ENCODE peak calls at places on chromosomes 13 and 19, in six cellular contexts. K is colonic mucosa, W is heart right ventricle, N is tibial nerve, L is neuronal stem cell, S is astrocyte. U is an unnamed sample.

GRCh38 chr13:96218475-96218874 is 128.6 kb downstream of the HS6ST3 start:
- DNase-seq in S (peak; percentile 5), K (no peak), W (no peak), N (no peak), L (no peak), U (no peak)

GRCh38 chr13:21949818-21950429 is 279.1 kb downstream of the FGF9 start:
- DNase-seq in W (no peak), L (no peak), N (no peak), S (no peak), K (no peak), U (no peak)

GRCh38 chr13:26324867-26325266 is 70.9 kb downstream of the CDK8 start:
- DNase-seq in L (no peak), S (peak; percentile 32), N (no peak), K (no peak), W (no peak), U (no peak)

GRCh38 chr19:7868671-7869452 is 5.3 kb downstream of the PRR36 start:
- DNase-seq in L (peak; percentile 86), K (peak; percentile 87), N (no peak), S (no peak), W (peak; percentile 53), U (peak; percentile 92)

GRCh38 chr19:10565028-10565566 is 713 bp downstream of the KRI1 start:
- DNase-seq in S (no peak), W (peak; percentile 33), L (peak; percentile 41), N (no peak), K (peak; percentile 42), U (peak; percentile 59)

GRCh38 chr13:98599502-98600328 is 22.8 kb upstream of the STK24 start:
- DNase-seq in W (no peak), S (no peak), N (no peak), K (no peak), L (peak; percentile 23), U (peak; percentile 68)

GRCh38 chr19:38142176-38143035 is 81.6 kb downstream of the DPF1 start:
- DNase-seq in S (peak; percentile 12), K (peak; percentile 52), L (peak; percentile 68), N (no peak), W (peak; percentile 64), U (peak; percentile 71)

GRCh38 chr19:1650627-1651009 is 1.8 kb downstream of the TCF3 start:
- DNase-seq in L (peak; percentile 21), S (no peak), W (no peak), K (no peak), N (no peak), U (no peak)

GRCh38 chr19:3275068-3275582 is 50.7 kb downstream of the CELF5 start:
- DNase-seq in K (no peak), L (peak; percentile 69), S (no peak), N (no peak), W (no peak), U (no peak)

GRCh38 chr13:39374741-39375189 is 228.2 kb downstream of the LHFPL6 start:
- DNase-seq in K (no peak), W (no peak), L (no peak), N (no peak), S (no peak), U (no peak)

GRCh38 chr19:32372726-32373613 is 27.6 kb downstream of the ZNF507 start:
- DNase-seq in N (no peak), W (no peak), L (no peak), K (no peak), S (no peak), U (peak; percentile 18)

GRCh38 chr19:10432736-10433130 is 12.4 kb downstream of the PDE4A start:
- DNase-seq in N (no peak), K (no peak), L (no peak), W (no peak), S (no peak), U (no peak)

GRCh38 chr19:50358483-50359431 is 6.7 kb downstream of the NAPSA start:
- DNase-seq in L (no peak), N (no peak), K (peak; percentile 61), W (peak; percentile 55), S (no peak), U (no peak)

GRCh38 chr19:3809881-3810707 is 23.9 kb upstream of the MATK start:
- DNase-seq in K (no peak), N (no peak), W (no peak), S (no peak), L (no peak), U (no peak)

GRCh38 chr19:41123716-41124244 is 9.5 kb downstream of the CYP2F1 start:
- DNase-seq in L (no peak), N (no peak), S (no peak), K (no peak), W (no peak), U (no peak)

GRCh38 chr19:2625434-2625833 is 77.1 kb downstream of the GNG7 start:
- DNase-seq in N (no peak), K (peak; percentile 76), S (no peak), L (no peak), W (peak; percentile 43), U (no peak)

GRCh38 chr19:48108997-48109782 is 1.4 kb downstream of the PLA2G4C start:
- DNase-seq in L (no peak), K (no peak), W (no peak), N (no peak), S (no peak), U (no peak)

GRCh38 chr19:49564616-49565045 is 15.7 kb downstream of the NOSIP start:
- DNase-seq in N (no peak), S (no peak), K (peak; percentile 67), W (no peak), L (no peak), U (no peak)

GRCh38 chr19:31338069-31338767 is 11.0 kb downstream of the TSHZ3 start:
- DNase-seq in W (peak; percentile 68), N (no peak), K (no peak), L (no peak), S (peak; percentile 42), U (peak; percentile 49)

GRCh38 chr19:35090795-35091214 is 24.8 kb upstream of the FXYD3 start:
- DNase-seq in N (no peak), S (no peak), W (no peak), K (no peak), L (no peak), U (no peak)

GRCh38 chr13:112605531-112605990 is 17.6 kb upstream of the TUBGCP3 start:
- DNase-seq in L (no peak), K (no peak), N (no peak), S (no peak), W (no peak), U (no peak)

GRCh38 chr19:41476583-41476982 is 33.6 kb downstream of the ERICH4 start:
- DNase-seq in L (no peak), S (no peak), N (no peak), K (no peak), W (no peak), U (no peak)

GRCh38 chr13:98746968-98747367 is 5.5 kb downstream of the SLC15A1 start:
- DNase-seq in W (no peak), L (no peak), K (no peak), S (no peak), N (no peak), U (peak; percentile 73)

GRCh38 chr19:41009700-41010235 is 18.7 kb downstream of the CYP2B6 start:
- DNase-seq in L (no peak), W (no peak), N (no peak), K (no peak), S (no peak), U (no peak)

GRCh38 chr19:46056536-46056935 is 15.7 kb upstream of the IGFL4 start:
- DNase-seq in L (no peak), K (no peak), W (no peak), N (no peak), S (no peak), U (no peak)

GRCh38 chr13:83618966-83619365 is 263.3 kb downstream of the SLITRK1 start:
- DNase-seq in W (no peak), S (peak; percentile 57), K (no peak), N (no peak), L (no peak), U (no peak)

GRCh38 chr13:84845875-84846619 is 953.2 kb downstream of the SLITRK6 start:
- DNase-seq in L (no peak), S (no peak), W (no peak), N (no peak), K (no peak), U (no peak)

GRCh38 chr19:4016903-4017638 is 9.5 kb downstream of the PIAS4 start:
- DNase-seq in W (no peak), K (no peak), L (no peak), N (no peak), S (no peak), U (no peak)

GRCh38 chr19:39445258-39446071 is at the start of gene SUPT5H:
- DNase-seq in S (peak; percentile 90), L (peak; percentile 94), K (peak; percentile 98), W (peak; percentile 98), N (peak; percentile 94), U (peak; percentile 99)

GRCh38 chr19:39449116-39449797 is 3.9 kb downstream of the SUPT5H start:
- DNase-seq in W (no peak), K (no peak), S (no peak), L (no peak), N (no peak), U (no peak)

GRCh38 chr19:39448271-39448670 is 2.9 kb downstream of the SUPT5H start:
- DNase-seq in N (no peak), W (no peak), K (no peak), S (peak; percentile 60), L (no peak), U (no peak)

GRCh38 chr19:39446365-39447084 is 1.1 kb downstream of the SUPT5H start:
- DNase-seq in K (no peak), S (no peak), L (no peak), W (no peak), N (no peak), U (no peak)

GRCh38 chr19:39444598-39445257 is 654 bp upstream of the SUPT5H start:
- DNase-seq in K (peak; percentile 25), S (peak; percentile 23), W (no peak), N (no peak), L (no peak), U (no peak)
- H3K4me1 ChIP-seq in K (peaks cover 6% of the 10 kb centered on the region), S (peaks cover 27% of the 10 kb centered on the region), W (peaks cover 6% of the 10 kb centered on the region), N (peaks cover 48% of the 10 kb centered on the region), L (peaks cover 3% of the 10 kb centered on the region), U (peaks cover 8% of the 10 kb centered on the region)

GRCh38 chr13:110533771-110534670 is 27.5 kb downstream of the RAB20 start:
- DNase-seq in L (no peak), N (no peak), K (no peak), S (no peak), W (no peak), U (no peak)
- H3K4me1 ChIP-seq in L (peaks cover 2% of the 10 kb centered on the region), N (peaks cover 86% of the 10 kb centered on the region), K (peaks cover 8% of the 10 kb centered on the region), S (no peaks in the 10 kb centered on the region), W (no peaks in the 10 kb centered on the region), U (peaks cover 12% of the 10 kb centered on the region)

DNA sequence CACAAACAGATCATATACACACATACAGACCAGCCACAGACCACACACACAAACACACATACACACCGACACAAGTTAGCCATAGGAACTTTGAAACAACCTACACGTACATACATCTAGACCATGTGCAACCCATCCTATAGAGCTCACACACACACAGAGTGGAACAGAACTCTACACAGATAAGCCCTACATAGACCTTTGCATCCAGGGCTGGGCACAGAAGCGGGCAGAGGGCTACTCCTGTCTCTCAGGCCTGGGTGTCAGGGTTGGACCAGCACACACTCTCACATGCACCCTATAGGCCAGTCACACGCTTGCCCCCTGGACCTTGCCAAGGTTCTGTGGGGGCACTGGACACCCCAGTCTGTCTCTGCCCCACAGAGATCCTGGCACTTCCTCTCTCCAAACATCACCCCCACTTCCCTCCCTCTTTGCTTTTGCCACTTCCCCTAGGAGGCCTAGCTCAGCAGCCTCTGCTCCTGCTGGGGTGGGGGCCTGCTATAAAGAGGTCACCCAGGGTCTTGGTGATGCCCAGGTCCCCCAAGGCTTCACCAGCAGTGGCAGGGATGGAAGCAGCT is 5.8 kb upstream of the JUNB start:
- DNase-seq in W (peak; percentile 42), K (peak; percentile 53), S (no peak), N (no peak), L (no peak), U (no peak)
- H3K4me1 ChIP-seq in W (peaks cover 52% of the 10 kb centered on the region), K (peaks cover 35% of the 10 kb centered on the region), S (peaks cover 55% of the 10 kb centered on the region), N (peaks cover 85% of the 10 kb centered on the region), L (peaks cover 23% of the 10 kb centered on the region), U (peaks cover 44% of the 10 kb centered on the region)

GRCh38 chr13:97223711-97224461 is 1.8 kb downstream of the MBNL2 start:
- DNase-seq in W (peak; percentile 71), N (no peak), K (peak; percentile 71), L (peak; percentile 52), S (peak; percentile 95), U (peak; percentile 51)
- H3K4me1 ChIP-seq in W (peaks cover 6% of the 10 kb centered on the region), N (peaks cover 53% of the 10 kb centered on the region), K (peaks cover 11% of the 10 kb centered on the region), L (peaks cover 13% of the 10 kb centered on the region), S (peaks cover 23% of the 10 kb centered on the region), U (peaks cover 50% of the 10 kb centered on the region)